ENCODE peak calls at places on chromosomes 4 and X, in eight cellular contexts. W is psoas muscle; D is stomach; V is effector memory CD4-positive, alpha-beta T cell; Z is PC-3; L is GM23248; O is astrocyte; F is SK-N-SH. M is an unnamed sample. For H3K36me3 and H3K27me3, the result is how much of the 10 kb centered on the place peaks cover.

GRCh38 chrX:46488712-46489111 is 56.5 kb downstream of the ZNF674 start:
- DNase-seq in W (no peak), D (no peak), V (no peak), Z (no peak), L (no peak), O (no peak), F (no peak), M (peak)

GRCh38 chr4:104015680-104016079 is 295.9 kb upstream of the TACR3 start:
- DNase-seq in W (no peak), D (no peak), V (no peak), Z (peak), L (no peak), O (no peak), F (no peak), M (no peak)

GRCh38 chrX:53320543-53321215 is 39.3 kb upstream of the IQSEC2 start:
- DNase-seq in W (peak), D (peak), V (no peak), Z (no peak), L (peak), O (no peak), F (peak), M (peak)

GRCh38 chr4:38523524-38524448 is 140.2 kb upstream of the KLF3 start:
- DNase-seq in W (no peak), D (no peak), V (peak), Z (no peak), L (no peak), O (no peak), F (no peak), M (no peak)

GRCh38 chr4:158722291-158722916 is 792 bp downstream of the PPID start:
- DNase-seq in W (no peak), D (no peak), V (no peak), Z (peak), L (peak), O (peak), F (peak), M (peak)

GRCh38 chr4:3684546-3684945 is 81.6 kb upstream of the ADRA2C start:
- DNase-seq in W (no peak), D (no peak), V (no peak), Z (no peak), L (no peak), O (no peak), F (no peak), M (no peak)

GRCh38 chr4:87974856-87975462 is 555 bp upstream of the SPP1 start:
- DNase-seq in W (no peak), D (no peak), V (no peak), Z (peak), L (no peak), O (peak), F (no peak), M (no peak)

GRCh38 chr4:139476363-139476762 is 22.4 kb downstream of the RAB33B start:
- DNase-seq in W (no peak), D (no peak), V (no peak), Z (no peak), L (no peak), O (no peak), F (no peak), M (no peak)

GRCh38 chr4:59612235-59612634 is 1587.9 kb upstream of the ADGRL3 start:
- DNase-seq in W (no peak), D (no peak), V (no peak), Z (peak), L (peak), O (peak), F (no peak), M (no peak)

GRCh38 chr4:62191446-62191845 is 991.3 kb downstream of the ADGRL3 start:
- DNase-seq in W (no peak), D (no peak), V (no peak), Z (peak), L (no peak), O (no peak), F (no peak), M (no peak)

GRCh38 chr4:72505314-72505744 is 63.7 kb downstream of the ADAMTS3 start:
- DNase-seq in W (no peak), D (no peak), V (no peak), Z (peak), L (peak), O (peak), F (peak), M (peak)

GRCh38 chrX:153463031-153463430 is 7.3 kb downstream of the HAUS7 start:
- DNase-seq in W (no peak), D (no peak), V (no peak), Z (no peak), L (no peak), O (no peak), F (no peak), M (no peak)

GRCh38 chr4:156374069-156374468 is 420.4 kb upstream of the CTSO start:
- DNase-seq in W (no peak), D (no peak), V (no peak), Z (no peak), L (no peak), O (no peak), F (no peak), M (peak)

GRCh38 chrX:2967998-2968909 is 38.1 kb upstream of the ARSH start:
- DNase-seq in W (no peak), D (no peak), V (no peak), Z (peak), L (peak), O (peak), F (no peak), M (no peak)
- H3K4me3 ChIP-seq in W (peak), D (no peak), V (peak), Z (peak), L (peak), O (peak), F (peak), M (no peak)

GRCh38 chrX:155637714-155638113 is 25.0 kb upstream of the TMLHE start:
- DNase-seq in W (no peak), D (no peak), V (no peak), Z (no peak), L (no peak), O (no peak), F (no peak), M (no peak)
- H3K36me3 ChIP-seq in W (under half), D (under half), V (under half), Z (under half), L (under half), O (under half), F (under half), M (under half)

GRCh38 chr4:85102606-85103005 is 136.1 kb upstream of the WDFY3 start:
- DNase-seq in W (no peak), D (no peak), V (no peak), Z (no peak), L (no peak), O (no peak), F (no peak), M (no peak)
- H3K27me3 ChIP-seq in W (under half), D (under half), V (under half), Z (under half), L (under half), O (under half), F (under half), M (under half)

GRCh38 chrX:106437407-106437806 is 174.4 kb upstream of the RADX start:
- DNase-seq in W (no peak), D (no peak), V (no peak), Z (no peak), L (no peak), O (no peak), F (no peak), M (no peak)
- H3K4me3 ChIP-seq in W (no peak), D (no peak), V (no peak), Z (no peak), L (no peak), O (no peak), F (no peak), M (no peak)

M was measured in H7.